ENCODE peak calls at places on chromosomes 7 and 10, in four cellular contexts. One of them, this sample, is unnamed.

GRCh38 chr10:79905322-79906314 is 43.3 kb downstream of the SFTPD start:
- DNase-seq in neural progenitor cell: no peak
- DNase-seq in PC-3: peak; percentile 66
- DNase-seq in endothelial cell of umbilical vein: peak; percentile 48
- DNase-seq in this sample: no peak

GRCh38 chr10:88493676-88494483 is 89.2 kb downstream of the RNLS start:
- DNase-seq in neural progenitor cell: no peak
- DNase-seq in PC-3: no peak
- DNase-seq in endothelial cell of umbilical vein: peak; percentile 67
- DNase-seq in this sample: no peak

GRCh38 chr10:114274616-114275453 is 35.8 kb downstream of the VWA2 start:
- DNase-seq in neural progenitor cell: no peak
- DNase-seq in PC-3: no peak
- DNase-seq in endothelial cell of umbilical vein: no peak
- DNase-seq in this sample: no peak

GRCh38 chr10:31621733-31622132 is 302.7 kb downstream of the ZEB1 start:
- DNase-seq in neural progenitor cell: no peak
- DNase-seq in PC-3: no peak
- DNase-seq in endothelial cell of umbilical vein: no peak
- DNase-seq in this sample: no peak

GRCh38 chr7:137142376-137142775 is 201.2 kb downstream of the PTN start:
- DNase-seq in neural progenitor cell: peak; percentile 11
- DNase-seq in PC-3: peak; percentile 90
- DNase-seq in endothelial cell of umbilical vein: no peak
- DNase-seq in this sample: no peak

GRCh38 chr10:106609466-106609865 is 555.0 kb downstream of the SORCS1 start:
- DNase-seq in neural progenitor cell: no peak
- DNase-seq in PC-3: peak; percentile 52
- DNase-seq in endothelial cell of umbilical vein: no peak
- DNase-seq in this sample: no peak

GRCh38 chr7:68688416-68689086 is 909.7 kb upstream of the AUTS2 start:
- DNase-seq in neural progenitor cell: peak; percentile 24
- DNase-seq in PC-3: no peak
- DNase-seq in endothelial cell of umbilical vein: no peak
- DNase-seq in this sample: no peak

GRCh38 chr7:82700739-82701138 is 257.2 kb upstream of the CACNA2D1 start:
- DNase-seq in neural progenitor cell: no peak
- DNase-seq in PC-3: no peak
- DNase-seq in endothelial cell of umbilical vein: no peak
- DNase-seq in this sample: peak; percentile 9

GRCh38 chr10:129971381-129972144 is 7.5 kb upstream of the EBF3 start:
- DNase-seq in neural progenitor cell: peak; percentile 91
- DNase-seq in PC-3: peak; percentile 56
- DNase-seq in endothelial cell of umbilical vein: peak; percentile 35
- DNase-seq in this sample: peak; percentile 85

GRCh38 chr10:127921751-127922140 is 14.8 kb downstream of the PTPRE start:
- DNase-seq in neural progenitor cell: no peak
- DNase-seq in PC-3: no peak
- DNase-seq in endothelial cell of umbilical vein: peak; percentile 42
- DNase-seq in this sample: no peak

GRCh38 chr10:128095753-128096469 is 30.3 kb downstream of the MKI67 start:
- DNase-seq in neural progenitor cell: no peak
- DNase-seq in PC-3: no peak
- DNase-seq in endothelial cell of umbilical vein: no peak
- DNase-seq in this sample: no peak

GRCh38 chr7:33722383-33723096 is 182.8 kb upstream of the BMPER start:
- DNase-seq in neural progenitor cell: peak; percentile 10
- DNase-seq in PC-3: peak; percentile 90
- DNase-seq in endothelial cell of umbilical vein: peak; percentile 59
- DNase-seq in this sample: no peak

GRCh38 chr10:104449402-104449801 is 95.8 kb downstream of the CFAP58 start:
- DNase-seq in neural progenitor cell: peak; percentile 9
- DNase-seq in PC-3: no peak
- DNase-seq in endothelial cell of umbilical vein: no peak
- DNase-seq in this sample: no peak

GRCh38 chr7:44477063-44477830 is 13.2 kb downstream of the NUDCD3 start:
- DNase-seq in neural progenitor cell: peak; percentile 84
- DNase-seq in PC-3: peak; percentile 83
- DNase-seq in endothelial cell of umbilical vein: peak; percentile 73
- DNase-seq in this sample: peak; percentile 90

GRCh38 chr10:5861269-5862031 is 28.2 kb downstream of the ANKRD16 start:
- DNase-seq in neural progenitor cell: no peak
- DNase-seq in PC-3: peak; percentile 76
- DNase-seq in endothelial cell of umbilical vein: peak; percentile 78
- DNase-seq in this sample: no peak

GRCh38 chr10:128125416-128125943 is 743 bp downstream of the MKI67 start:
- DNase-seq in neural progenitor cell: peak; percentile 9
- DNase-seq in PC-3: peak; percentile 8
- DNase-seq in endothelial cell of umbilical vein: peak; percentile 12
- DNase-seq in this sample: no peak

GRCh38 chr7:32357535-32358277 is 132.5 kb downstream of the LSM5 start:
- DNase-seq in neural progenitor cell: peak; percentile 52
- DNase-seq in PC-3: peak; percentile 30
- DNase-seq in endothelial cell of umbilical vein: no peak
- DNase-seq in this sample: peak; percentile 69

DNA sequence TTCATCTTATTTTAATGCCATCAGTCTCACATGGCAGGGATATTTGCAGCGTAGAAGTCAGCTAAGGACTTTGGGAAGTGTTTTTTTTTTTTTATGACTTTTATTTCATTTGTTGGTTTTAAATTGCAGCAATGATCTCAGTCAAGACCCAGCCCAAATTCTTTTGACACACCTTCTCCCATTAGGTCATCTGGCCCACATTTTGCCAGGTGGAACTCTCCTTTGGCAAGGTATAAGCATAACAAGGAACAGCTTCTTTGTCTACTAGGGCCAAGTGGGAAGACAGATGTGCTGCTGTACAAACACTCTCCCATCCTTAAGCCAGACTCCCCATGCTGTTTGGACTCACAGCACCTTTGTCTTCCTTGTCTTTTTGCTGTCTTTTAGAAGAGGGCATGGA is 41.8 kb downstream of the PLEKHA8 start:
- DNase-seq in neural progenitor cell: no peak
- DNase-seq in PC-3: no peak
- DNase-seq in endothelial cell of umbilical vein: no peak
- DNase-seq in this sample: no peak
- TF ChIP-seq EZH2 in neural progenitor cell: no peak
- TF ChIP-seq EZH2 in PC-3: no peak
- TF ChIP-seq EZH2 in endothelial cell of umbilical vein: no peak
- TF ChIP-seq EZH2 in this sample: no peak

GRCh38 chr7:73647725-73648592 is 19.7 kb upstream of the VPS37D start:
- DNase-seq in neural progenitor cell: peak; percentile 67
- DNase-seq in PC-3: peak; percentile 10
- DNase-seq in endothelial cell of umbilical vein: no peak
- DNase-seq in this sample: peak; percentile 62
- TF ChIP-seq EZH2 in neural progenitor cell: peak; percentile 77
- TF ChIP-seq EZH2 in PC-3: peak; percentile 46
- TF ChIP-seq EZH2 in endothelial cell of umbilical vein: peak; percentile 92
- TF ChIP-seq EZH2 in this sample: peak; percentile 5

GRCh38 chr10:102227050-102227449 is 951 bp downstream of the ELOVL3 start:
- DNase-seq in neural progenitor cell: no peak
- DNase-seq in PC-3: no peak
- DNase-seq in endothelial cell of umbilical vein: no peak
- DNase-seq in this sample: no peak

GRCh38 chr10:102225646-102226541 is at the start of gene ELOVL3:
- DNase-seq in neural progenitor cell: peak; percentile 97
- DNase-seq in PC-3: peak; percentile 79
- DNase-seq in endothelial cell of umbilical vein: peak; percentile 97
- DNase-seq in this sample: peak; percentile 99

GRCh38 chr10:102222798-102223197 is 3.3 kb upstream of the ELOVL3 start:
- DNase-seq in neural progenitor cell: no peak
- DNase-seq in PC-3: no peak
- DNase-seq in endothelial cell of umbilical vein: no peak
- DNase-seq in this sample: no peak

GRCh38 chr10:102229810-102230263 is 3.7 kb downstream of the ELOVL3 start:
- DNase-seq in neural progenitor cell: peak; percentile 93
- DNase-seq in PC-3: peak; percentile 82
- DNase-seq in endothelial cell of umbilical vein: peak; percentile 78
- DNase-seq in this sample: peak; percentile 92

DNA sequence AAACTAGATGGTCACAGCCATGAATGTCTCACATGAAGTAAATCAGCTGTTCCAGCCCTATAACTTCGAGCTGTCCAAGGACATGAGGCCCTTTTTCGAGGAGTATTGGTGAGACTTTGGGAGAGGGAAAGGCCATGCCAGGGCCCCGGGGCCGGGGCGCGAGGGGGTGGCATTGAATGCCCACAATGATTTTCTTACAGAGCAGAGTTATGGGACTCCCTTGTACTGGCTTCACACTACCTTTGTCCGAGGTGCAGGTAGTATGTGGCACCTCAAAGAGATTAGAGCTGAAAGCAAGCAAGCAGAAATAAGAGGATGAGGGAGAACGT is 407 bp downstream of the ELOVL3 start:
- DNase-seq in neural progenitor cell: no peak
- DNase-seq in PC-3: no peak
- DNase-seq in endothelial cell of umbilical vein: no peak
- DNase-seq in this sample: no peak
- TF ChIP-seq EZH2 in neural progenitor cell: no peak
- TF ChIP-seq EZH2 in PC-3: no peak
- TF ChIP-seq EZH2 in endothelial cell of umbilical vein: no peak
- TF ChIP-seq EZH2 in this sample: no peak

GRCh38 chr7:86645174-86645566 is 1.5 kb downstream of the GRM3 start:
- DNase-seq in neural progenitor cell: peak; percentile 39
- DNase-seq in PC-3: no peak
- DNase-seq in endothelial cell of umbilical vein: no peak
- DNase-seq in this sample: peak; percentile 30

GRCh38 chr7:86647340-86648094 is 3.8 kb downstream of the GRM3 start:
- DNase-seq in neural progenitor cell: peak; percentile 9
- DNase-seq in PC-3: no peak
- DNase-seq in endothelial cell of umbilical vein: no peak
- DNase-seq in this sample: no peak

GRCh38 chr7:86645676-86646276 is 2.1 kb downstream of the GRM3 start:
- DNase-seq in neural progenitor cell: no peak
- DNase-seq in PC-3: no peak
- DNase-seq in endothelial cell of umbilical vein: no peak
- DNase-seq in this sample: no peak

GRCh38 chr7:86643478-86644281 is at the start of gene GRM3:
- DNase-seq in neural progenitor cell: peak; percentile 96
- DNase-seq in PC-3: no peak
- DNase-seq in endothelial cell of umbilical vein: no peak
- DNase-seq in this sample: peak; percentile 91

GRCh38 chr7:86644282-86645173 is 819 bp downstream of the GRM3 start:
- DNase-seq in neural progenitor cell: peak; percentile 69
- DNase-seq in PC-3: no peak
- DNase-seq in endothelial cell of umbilical vein: no peak
- DNase-seq in this sample: peak; percentile 67
- TF ChIP-seq EZH2 in neural progenitor cell: no peak
- TF ChIP-seq EZH2 in PC-3: no peak
- TF ChIP-seq EZH2 in endothelial cell of umbilical vein: no peak
- TF ChIP-seq EZH2 in this sample: peak; percentile 11

GRCh38 chr7:37220664-37221063 is 228.0 kb downstream of the ELMO1 start:
- DNase-seq in neural progenitor cell: no peak
- DNase-seq in PC-3: no peak
- DNase-seq in endothelial cell of umbilical vein: no peak
- DNase-seq in this sample: no peak

GRCh38 chr7:37230221-37230620 is 218.4 kb downstream of the ELMO1 start:
- DNase-seq in neural progenitor cell: no peak
- DNase-seq in PC-3: no peak
- DNase-seq in endothelial cell of umbilical vein: no peak
- DNase-seq in this sample: no peak

GRCh38 chr7:37224746-37225145 is 223.9 kb downstream of the ELMO1 start:
- DNase-seq in neural progenitor cell: no peak
- DNase-seq in PC-3: no peak
- DNase-seq in endothelial cell of umbilical vein: no peak
- DNase-seq in this sample: no peak

GRCh38 chr7:37229381-37229780 is 219.3 kb downstream of the ELMO1 start:
- DNase-seq in neural progenitor cell: no peak
- DNase-seq in PC-3: no peak
- DNase-seq in endothelial cell of umbilical vein: no peak
- DNase-seq in this sample: no peak

DNA sequence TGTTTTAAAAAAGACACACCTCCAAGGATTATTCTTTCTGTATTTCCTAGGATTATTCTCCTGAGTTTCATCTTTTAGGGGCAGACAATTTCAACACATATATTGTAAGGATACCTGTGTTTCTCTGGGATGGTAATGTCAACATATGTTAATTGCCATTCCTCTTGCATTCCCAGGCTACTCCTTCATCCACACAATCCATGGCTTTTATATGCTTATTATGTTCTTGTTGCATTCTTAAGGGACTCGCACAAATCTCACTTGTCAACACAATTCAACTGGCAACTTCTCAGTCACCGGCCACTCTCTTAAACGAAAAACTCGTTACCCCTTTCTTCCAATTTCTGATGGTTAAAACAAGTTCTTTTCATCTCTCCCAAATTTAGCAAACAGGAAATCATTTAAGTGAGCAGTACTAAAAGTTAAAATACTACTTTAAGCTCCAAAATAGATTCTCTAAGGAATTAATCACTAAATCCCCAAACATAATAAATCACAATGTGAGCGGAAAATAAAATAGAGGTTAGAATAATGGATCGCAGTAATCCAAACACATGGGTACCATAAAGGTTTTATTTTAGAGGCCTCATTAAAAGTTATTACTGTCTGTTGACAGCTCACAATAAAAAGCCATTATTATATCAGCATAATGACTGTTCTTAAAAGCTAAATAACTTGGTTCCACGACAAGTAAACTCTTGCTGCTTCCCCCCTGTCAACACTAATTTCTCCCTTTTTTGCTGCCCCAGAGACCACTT is 223.2 kb downstream of the ELMO1 start:
- DNase-seq in neural progenitor cell: no peak
- DNase-seq in PC-3: no peak
- DNase-seq in endothelial cell of umbilical vein: no peak
- DNase-seq in this sample: peak; percentile 62
- TF ChIP-seq EZH2 in neural progenitor cell: no peak
- TF ChIP-seq EZH2 in PC-3: no peak
- TF ChIP-seq EZH2 in endothelial cell of umbilical vein: no peak
- TF ChIP-seq EZH2 in this sample: no peak

DNA sequence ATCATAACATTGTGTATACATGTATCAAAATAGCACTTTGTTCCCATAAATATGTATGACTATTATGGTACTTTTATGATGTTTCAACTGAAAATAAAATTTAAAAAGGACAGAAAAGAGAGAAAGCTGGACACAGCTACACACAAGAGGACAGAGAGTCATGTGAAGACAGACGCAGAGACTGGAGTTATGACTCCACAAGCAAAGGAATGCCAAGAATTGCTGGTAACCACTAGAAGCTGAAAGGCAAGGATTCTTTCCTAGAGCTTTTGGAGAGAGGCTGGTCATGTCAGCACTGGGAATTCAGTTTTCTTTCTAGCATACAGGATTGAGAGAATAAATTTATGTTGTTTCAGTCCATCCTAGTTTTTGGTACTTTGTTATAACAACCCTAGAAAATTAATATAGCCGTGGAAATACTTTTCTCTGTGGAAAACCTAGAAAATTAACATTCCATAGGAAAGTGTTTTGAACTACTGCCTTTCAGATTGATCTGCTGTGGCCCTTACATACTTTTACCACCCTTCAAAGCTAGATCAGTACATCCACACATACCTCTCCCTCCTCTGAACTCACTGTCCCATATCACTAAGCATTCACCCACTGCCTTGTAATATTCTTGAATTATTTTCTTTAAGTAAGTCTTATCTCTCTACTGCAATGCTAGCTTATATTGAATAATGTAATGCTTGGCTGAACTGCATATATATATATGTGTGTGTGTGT is 575.3 kb downstream of the IPMK start:
- DNase-seq in neural progenitor cell: no peak
- DNase-seq in PC-3: peak; percentile 78
- DNase-seq in endothelial cell of umbilical vein: no peak
- DNase-seq in this sample: peak; percentile 59
- TF ChIP-seq EZH2 in neural progenitor cell: no peak
- TF ChIP-seq EZH2 in PC-3: no peak
- TF ChIP-seq EZH2 in endothelial cell of umbilical vein: no peak
- TF ChIP-seq EZH2 in this sample: no peak